ENCODE peak calls at places on chromosomes 12 and 14, in ten cellular contexts. W is uterus; Q is tibial artery; A is adrenal gland; R is A549; F is SJSA1; Z is gastrocnemius medialis; G is breast epithelium; L is lower lobe of right lung; S is CD4-positive, CD25-positive, alpha-beta regulatory T cell. E is an unnamed sample. For H3K4me1 and H3K9me3, the result is how much of the 10 kb centered on the place peaks cover.

GRCh38 chr12:109554761-109555160 is 18.5 kb downstream of the MMAB start:
- DNase-seq in F (no peak), W (no peak), S (no peak), R (no peak), L (peak), Q (no peak), A (no peak), G (no peak), Z (no peak), E (no peak)

GRCh38 chr12:112340983-112341840 is 41.0 kb downstream of the HECTD4 start:
- DNase-seq in Q (no peak), S (no peak), F (no peak), W (no peak), Z (no peak), R (no peak), L (no peak), A (no peak), G (no peak), E (no peak)

GRCh38 chr12:64937466-64937865 is 113.0 kb downstream of the TBC1D30 start:
- DNase-seq in Q (no peak), F (no peak), W (no peak), L (no peak), G (no peak), A (no peak), R (no peak), Z (no peak), S (no peak), E (no peak)

GRCh38 chr12:103880299-103881142 is 39.5 kb upstream of the NT5DC3 start:
- DNase-seq in G (no peak), R (no peak), S (no peak), Q (no peak), L (no peak), A (no peak), W (no peak), F (no peak), Z (no peak), E (no peak)

GRCh38 chr14:94164685-94165431 is 9.3 kb upstream of the PPP4R4 start:
- DNase-seq in L (no peak), Q (no peak), Z (no peak), G (no peak), R (no peak), A (no peak), S (no peak), W (no peak), F (no peak), E (no peak)

GRCh38 chr12:666766-667308 is 3.6 kb upstream of the NINJ2 start:
- DNase-seq in Q (no peak), S (peak), A (no peak), Z (no peak), L (no peak), W (no peak), F (no peak), G (no peak), R (no peak), E (peak)

GRCh38 chr12:39892146-39892545 is 213.7 kb downstream of the SLC2A13 start:
- DNase-seq in L (no peak), F (no peak), Z (no peak), A (peak), R (no peak), W (no peak), G (no peak), S (no peak), Q (no peak), E (no peak)

GRCh38 chr12:17976202-17976601 is 113.8 kb downstream of the RERGL start:
- DNase-seq in Q (no peak), Z (no peak), R (no peak), W (no peak), S (no peak), A (no peak), F (no peak), G (no peak), L (no peak), E (no peak)

GRCh38 chr12:53160000-53160399 is 20.5 kb upstream of the ZNF740 start:
- DNase-seq in W (no peak), A (no peak), Z (no peak), L (no peak), F (no peak), R (no peak), G (no peak), Q (no peak), S (no peak), E (no peak)

GRCh38 chr14:49986344-49987014 is 93.6 kb downstream of the ARF6 start:
- DNase-seq in Q (no peak), R (no peak), W (no peak), F (no peak), A (peak), G (no peak), S (no peak), Z (no peak), L (no peak), E (no peak)

GRCh38 chr12:131211279-131211938 is 257.7 kb downstream of the ADGRD1 start:
- DNase-seq in A (no peak), R (no peak), F (no peak), L (no peak), Z (no peak), Q (no peak), S (no peak), G (no peak), W (no peak), E (no peak)

GRCh38 chr14:103803661-103804060 is 43.7 kb downstream of the PPP1R13B start:
- DNase-seq in G (no peak), Q (no peak), R (no peak), W (no peak), L (no peak), F (no peak), S (no peak), Z (no peak), A (no peak), E (no peak)

GRCh38 chr12:56186957-56187356 is 2.3 kb downstream of the SMARCC2 start:
- DNase-seq in Z (no peak), R (no peak), Q (no peak), W (no peak), S (no peak), G (no peak), A (no peak), L (no peak), F (no peak), E (no peak)

GRCh38 chr12:70919597-70920035 is 922 bp downstream of the PTPRR start:
- DNase-seq in Q (no peak), W (no peak), Z (no peak), F (no peak), A (no peak), R (no peak), L (no peak), G (no peak), S (no peak), E (no peak)

GRCh38 chr14:88463318-88463717 is 77.9 kb downstream of the SPATA7 start:
- DNase-seq in G (no peak), Q (no peak), W (no peak), Z (no peak), R (peak), A (no peak), F (no peak), L (no peak), S (peak), E (no peak)

GRCh38 chr12:47370421-47370820 is 290.7 kb upstream of the AMIGO2 start:
- DNase-seq in A (no peak), Q (no peak), F (no peak), R (no peak), Z (no peak), L (no peak), S (no peak), G (peak), W (no peak), E (no peak)

GRCh38 chr12:102862486-102862885 is 54.6 kb downstream of the PAH start:
- DNase-seq in S (no peak), W (no peak), L (no peak), A (no peak), Z (no peak), G (no peak), F (no peak), Q (no peak), R (no peak), E (no peak)

GRCh38 chr12:89709994-89710872 is 1.6 kb upstream of the ATP2B1 start:
- DNase-seq in G (peak), Q (peak), F (no peak), R (peak), W (peak), S (peak), L (peak), Z (peak), A (peak), E (peak)

GRCh38 chr12:112107728-112108447 is 695 bp downstream of the NAA25 start:
- DNase-seq in R (peak), L (peak), Z (peak), Q (no peak), G (peak), A (peak), W (no peak), S (no peak), F (peak), E (no peak)

GRCh38 chr12:87931764-87932163 is 97.4 kb downstream of the C12orf50 start:
- DNase-seq in W (no peak), Q (no peak), R (no peak), Z (no peak), F (no peak), A (no peak), L (no peak), S (no peak), G (no peak), E (no peak)

GRCh38 chr14:21734457-21735074 is 60.9 kb upstream of the OR4E1 start:
- DNase-seq in F (peak), A (no peak), W (no peak), Q (no peak), S (peak), G (no peak), L (no peak), R (peak), Z (no peak), E (no peak)

GRCh38 chr12:131773582-131774221 is 54.5 kb upstream of the MMP17 start:
- DNase-seq in R (no peak), Z (no peak), G (no peak), A (no peak), F (no peak), S (no peak), Q (no peak), W (no peak), L (no peak), E (no peak)

GRCh38 chr12:53258541-53259539 is 9.3 kb upstream of the ESPL1 start:
- DNase-seq in S (no peak), W (no peak), G (no peak), F (no peak), R (no peak), Q (no peak), Z (no peak), L (no peak), A (no peak), E (no peak)

GRCh38 chr12:106135075-106135474 is 3.7 kb downstream of the NUAK1 start:
- DNase-seq in R (no peak), W (no peak), S (no peak), F (no peak), Q (no peak), Z (no peak), L (no peak), G (no peak), A (no peak), E (no peak)

GRCh38 chr14:79510659-79511058 is 700.6 kb downstream of the DIO2 start:
- DNase-seq in S (no peak), G (no peak), R (no peak), L (no peak), A (no peak), Z (no peak), F (no peak), W (no peak), Q (no peak), E (no peak)

GRCh38 chr14:105477659-105478623 is 3.3 kb downstream of the CRIP2 start:
- DNase-seq in S (peak), Q (no peak), Z (no peak), R (no peak), A (no peak), L (no peak), W (no peak), G (no peak), F (no peak), E (no peak)

GRCh38 chr14:105480165-105480564 is 5.5 kb downstream of the CRIP2 start:
- DNase-seq in W (no peak), L (no peak), R (no peak), G (no peak), Z (no peak), Q (no peak), S (no peak), A (no peak), F (no peak), E (no peak)

GRCh38 chr14:105480807-105481801 is 5.6 kb upstream of the CRIP1 start:
- DNase-seq in W (peak), G (peak), S (peak), F (peak), Q (peak), A (peak), R (peak), Z (peak), L (peak), E (peak)

GRCh38 chr14:105478624-105479305 is 4.1 kb downstream of the CRIP2 start:
- DNase-seq in W (no peak), Q (no peak), L (no peak), A (peak), G (no peak), R (no peak), Z (no peak), S (no peak), F (no peak), E (no peak)

GRCh38 chr14:105479438-105480164 is 5.0 kb downstream of the CRIP2 start:
- DNase-seq in Z (no peak), L (no peak), S (no peak), R (no peak), Q (no peak), A (peak), W (no peak), G (no peak), F (no peak), E (no peak)
- H3K4me1 ChIP-seq in Z (under half), L (half or more), S (half or more), R (half or more), Q (half or more), A (under half), W (half or more), G (under half), F (under half), E (half or more)

GRCh38 chr12:61043838-61044237 is 1216.4 kb upstream of the USP15 start:
- DNase-seq in Z (no peak), W (no peak), G (no peak), A (no peak), L (no peak), R (no peak), Q (no peak), F (no peak), S (no peak), E (no peak)
- H3K9me3 ChIP-seq in Z (under half), W (under half), G (under half), A (under half), L (under half), R (under half), Q (under half), F (under half), S (under half), E (under half)

GRCh38 chr12:44833561-44833960 is 42.6 kb downstream of the NELL2 start:
- DNase-seq in Z (no peak), W (no peak), F (no peak), A (no peak), R (no peak), Q (no peak), L (no peak), G (no peak), S (no peak), E (no peak)

GRCh38 chr12:44839785-44840184 is 36.3 kb downstream of the NELL2 start:
- DNase-seq in W (no peak), L (no peak), Q (no peak), F (no peak), S (no peak), G (no peak), Z (no peak), A (no peak), R (no peak), E (no peak)

GRCh38 chr12:44835641-44836379 is 40.3 kb downstream of the NELL2 start:
- DNase-seq in L (no peak), R (no peak), A (no peak), S (no peak), F (no peak), Q (no peak), G (no peak), Z (no peak), W (no peak), E (no peak)

GRCh38 chr12:44842669-44843068 is 33.4 kb downstream of the NELL2 start:
- DNase-seq in F (no peak), Q (no peak), R (no peak), G (no peak), S (no peak), Z (no peak), W (no peak), A (no peak), L (no peak), E (no peak)

GRCh38 chr12:44837114-44837800 is 38.9 kb downstream of the NELL2 start:
- DNase-seq in L (no peak), W (no peak), A (no peak), Q (no peak), Z (no peak), R (no peak), F (no peak), G (no peak), S (no peak), E (no peak)
- H3K27ac ChIP-seq in L (no peak), W (no peak), A (no peak), Q (no peak), Z (no peak), R (no peak), F (no peak), G (no peak), S (no peak), E (no peak)

DNA sequence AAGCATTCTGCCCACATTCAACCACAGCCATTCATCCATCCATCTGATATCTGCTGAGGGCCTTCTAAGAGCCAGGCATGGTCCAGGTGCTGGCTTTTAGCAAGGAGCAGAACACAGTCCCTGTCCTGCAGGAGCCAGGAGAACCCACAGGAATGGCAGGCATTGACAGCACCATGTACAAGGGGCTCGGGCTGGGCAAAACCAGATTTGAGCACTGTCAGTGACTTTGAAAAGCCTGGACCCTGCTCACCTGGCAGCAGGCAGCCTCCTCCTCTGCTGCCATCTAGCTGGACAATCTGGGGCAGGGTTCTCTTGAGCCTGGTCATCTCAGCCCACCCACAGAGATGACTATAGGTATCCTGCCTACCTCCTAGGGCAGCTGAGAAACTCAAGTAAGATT is 136.9 kb downstream of the ZFP36L1 start:
- DNase-seq in F (peak), S (no peak), A (peak), L (no peak), W (no peak), Q (no peak), G (peak), R (no peak), Z (no peak), E (peak)
- H3K4me1 ChIP-seq in F (under half), S (under half), A (under half), L (under half), W (under half), Q (under half), G (under half), R (under half), Z (under half), E (under half)

DNA sequence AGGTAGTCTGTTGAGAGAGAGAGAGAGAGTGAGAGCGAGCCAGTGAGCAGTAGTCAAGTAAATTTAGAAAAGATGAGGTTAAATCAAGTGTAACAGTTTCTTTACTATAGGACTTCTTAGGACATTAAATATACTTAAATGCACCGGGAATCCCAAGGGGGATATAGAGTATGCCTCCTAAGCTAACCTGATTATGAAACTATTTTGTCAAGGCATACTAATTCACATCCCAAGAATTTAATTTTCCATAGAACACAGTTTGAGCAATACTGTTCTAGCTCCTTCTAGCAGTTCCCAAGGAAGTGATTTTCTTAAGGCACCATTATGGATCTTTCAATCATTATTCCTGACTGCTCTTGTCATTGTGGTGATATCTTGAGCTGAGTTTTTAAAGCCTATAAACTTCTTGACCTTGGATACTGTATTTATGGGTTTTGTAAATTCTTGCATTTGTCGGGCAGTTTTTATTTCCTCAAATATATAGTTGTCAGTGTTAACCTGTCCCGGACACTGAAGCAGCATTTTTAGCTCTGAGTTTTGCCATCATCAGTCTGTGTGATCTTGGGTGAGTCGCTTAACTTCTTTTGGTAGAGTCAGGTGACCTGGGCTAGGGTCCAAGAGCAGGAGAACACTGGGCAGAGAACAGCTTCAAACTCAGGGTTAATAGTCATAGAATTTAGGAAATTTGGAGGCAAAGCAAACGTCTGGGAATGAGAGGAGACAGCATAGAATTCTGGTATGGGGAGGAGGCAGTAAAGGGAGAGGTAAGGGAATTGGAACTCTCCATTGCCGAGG is 196.5 kb upstream of the FRMD6 start:
- DNase-seq in A (no peak), Q (no peak), R (no peak), F (no peak), Z (no peak), L (no peak), W (no peak), S (no peak), G (no peak), E (no peak)
- H3K9me3 ChIP-seq in A (under half), Q (under half), R (under half), F (under half), Z (under half), L (under half), W (under half), S (under half), G (under half), E (under half)

GRCh38 chr14:22852599-22852939 is 16.2 kb downstream of the MMP14 start:
- DNase-seq in F (no peak), S (no peak), L (no peak), Q (no peak), G (no peak), A (no peak), W (peak), Z (no peak), R (no peak), E (no peak)
- H3K27ac ChIP-seq in F (no peak), S (no peak), L (no peak), Q (peak), G (peak), A (no peak), W (peak), Z (no peak), R (peak), E (peak)

GRCh38 chr12:13164859-13165577 is 31.5 kb upstream of the EMP1 start:
- DNase-seq in L (no peak), F (no peak), Z (no peak), A (no peak), G (no peak), W (no peak), R (no peak), S (no peak), Q (no peak), E (no peak)

GRCh38 chr12:13163868-13164267 is 32.7 kb upstream of the EMP1 start:
- DNase-seq in W (no peak), R (no peak), F (no peak), Q (no peak), G (peak), Z (no peak), A (no peak), S (no peak), L (no peak), E (no peak)

GRCh38 chr12:13162904-13163303 is 33.6 kb upstream of the EMP1 start:
- DNase-seq in A (no peak), S (no peak), F (no peak), L (no peak), Q (no peak), G (no peak), R (no peak), W (no peak), Z (no peak), E (no peak)

GRCh38 chr12:13165578-13166120 is 30.9 kb upstream of the EMP1 start:
- DNase-seq in A (peak), G (peak), F (peak), W (peak), L (peak), Q (peak), R (peak), S (peak), Z (peak), E (peak)

GRCh38 chr12:13164271-13164670 is 32.3 kb upstream of the EMP1 start:
- DNase-seq in Q (no peak), A (no peak), R (no peak), G (no peak), F (no peak), W (no peak), L (no peak), S (no peak), Z (no peak), E (no peak)
- H3K4me1 ChIP-seq in Q (under half), A (under half), R (under half), G (under half), F (under half), W (under half), L (under half), S (under half), Z (under half), E (under half)

DNA sequence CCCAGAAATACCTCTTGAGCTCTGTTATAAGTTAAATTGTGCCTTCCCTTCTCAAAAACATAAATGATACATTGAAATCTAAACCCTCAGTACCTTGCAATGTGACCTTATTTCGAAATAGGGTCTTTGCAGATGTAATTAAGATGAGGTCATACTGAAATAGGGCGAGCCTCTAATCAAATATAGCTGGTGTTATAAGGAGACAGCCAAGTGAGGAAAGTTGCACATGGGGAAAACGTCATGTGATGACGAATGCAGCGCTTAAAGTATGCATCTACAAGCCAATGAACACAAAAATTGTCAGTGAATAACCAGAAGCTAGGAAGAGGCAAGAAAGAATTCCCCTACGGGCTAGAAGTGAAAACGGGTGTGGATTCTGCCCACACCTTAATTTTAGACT is 305.2 kb upstream of the FOXG1 start:
- DNase-seq in Q (no peak), A (no peak), Z (no peak), F (no peak), L (no peak), S (no peak), G (no peak), R (no peak), W (no peak), E (no peak)
- H3K9me3 ChIP-seq in Q (under half), A (under half), Z (under half), F (under half), L (under half), S (under half), G (under half), R (under half), W (under half), E (under half)